ENCODE peak calls at places on chromosomes 5 and 9, in four cellular contexts. X, W, Q and U are unnamed samples.

GRCh38 chr5:108869066-108869465 is 121.4 kb downstream of the FER start:
- DNase-seq in X (no peak), W (no peak), Q (no peak), U (no peak)

GRCh38 chr5:57175586-57175985 is 1.7 kb downstream of the GPBP1 start:
- DNase-seq in X (no peak), W (no peak), Q (no peak), U (no peak)

GRCh38 chr5:179422840-179423523 is 77.7 kb upstream of the ADAMTS2 start:
- DNase-seq in X (no peak), W (no peak), Q (no peak), U (peak; percentile 56)

GRCh38 chr9:131961496-131961880 is 118.2 kb downstream of the MED27 start:
- DNase-seq in X (no peak), W (no peak), Q (no peak), U (no peak)

GRCh38 chr9:104322581-104322980 is 181.5 kb upstream of the OR13F1 start:
- DNase-seq in X (no peak), W (no peak), Q (no peak), U (no peak)

GRCh38 chr5:143148461-143149170 is 254.9 kb downstream of the NR3C1 start:
- DNase-seq in X (no peak), W (no peak), Q (no peak), U (peak; percentile 64)

GRCh38 chr5:72441094-72441723 is 66.0 kb downstream of the ZNF366 start:
- DNase-seq in X (no peak), W (no peak), Q (no peak), U (no peak)

GRCh38 chr9:113943112-113944009 is 67.3 kb downstream of the ZNF618 start:
- DNase-seq in X (no peak), W (peak; percentile 38), Q (peak; percentile 26), U (no peak)

GRCh38 chr5:51521583-51521982 is 138.3 kb downstream of the ISL1 start:
- DNase-seq in X (no peak), W (no peak), Q (no peak), U (no peak)

GRCh38 chr9:93675336-93676150 is 99.2 kb downstream of the PHF2 start:
- DNase-seq in X (peak; percentile 10), W (peak; percentile 52), Q (no peak), U (peak; percentile 59)

GRCh38 chr9:109906766-109907382 is 126.9 kb downstream of the PALM2AKAP2 start:
- DNase-seq in X (no peak), W (no peak), Q (no peak), U (no peak)

GRCh38 chr9:99873531-99873930 is 32.9 kb upstream of the STX17 start:
- DNase-seq in X (no peak), W (no peak), Q (no peak), U (no peak)

GRCh38 chr9:107486674-107487520 is 2.7 kb downstream of the KLF4 start:
- DNase-seq in X (peak; percentile 31), W (no peak), Q (peak; percentile 36), U (peak; percentile 79)

GRCh38 chr5:127549551-127549950 is 32.1 kb downstream of the PRRC1 start:
- DNase-seq in X (no peak), W (no peak), Q (no peak), U (no peak)

GRCh38 chr9:82206490-82206889 is 217.9 kb downstream of the SPATA31D1 start:
- DNase-seq in X (no peak), W (no peak), Q (peak; percentile 33), U (no peak)

GRCh38 chr9:80090317-80090716 is 518.6 kb downstream of the TLE4 start:
- DNase-seq in X (no peak), W (no peak), Q (no peak), U (no peak)

GRCh38 chr9:92138157-92138959 is 23.1 kb upstream of the SPTLC1 start:
- DNase-seq in X (peak; percentile 72), W (peak; percentile 66), Q (peak; percentile 66), U (no peak)

GRCh38 chr5:169072223-169072622 is 228.7 kb downstream of the SLIT3 start:
- DNase-seq in X (no peak), W (no peak), Q (no peak), U (no peak)

GRCh38 chr5:59536875-59537274 is 356.7 kb downstream of the PDE4D start:
- DNase-seq in X (no peak), W (no peak), Q (no peak), U (no peak)

GRCh38 chr5:158393457-158393856 is 534.5 kb upstream of the CLINT1 start:
- DNase-seq in X (no peak), W (no peak), Q (no peak), U (no peak)

GRCh38 chr5:142924135-142924883 is 154.1 kb downstream of the ARHGAP26 start:
- DNase-seq in X (no peak), W (no peak), Q (no peak), U (no peak)

GRCh38 chr9:81146684-81147337 is 542.5 kb downstream of the TLE1 start:
- DNase-seq in X (no peak), W (no peak), Q (no peak), U (no peak)

GRCh38 chr9:122087406-122088200 is 5.5 kb downstream of the TTLL11 start:
- DNase-seq in X (no peak), W (peak; percentile 30), Q (no peak), U (peak; percentile 85)

GRCh38 chr9:33435821-33436277 is 11.5 kb downstream of the AQP3 start:
- DNase-seq in X (no peak), W (no peak), Q (no peak), U (no peak)

GRCh38 chr5:172284275-172284971 is 859 bp upstream of the UBTD2 start:
- DNase-seq in X (no peak), W (no peak), Q (peak; percentile 65), U (no peak)

GRCh38 chr5:67842806-67843205 is 372.8 kb upstream of the PIK3R1 start:
- DNase-seq in X (no peak), W (no peak), Q (peak; percentile 60), U (no peak)

GRCh38 chr5:52783226-52783959 is 4.3 kb upstream of the ITGA1 start:
- DNase-seq in X (no peak), W (no peak), Q (no peak), U (peak; percentile 85)

DNA sequence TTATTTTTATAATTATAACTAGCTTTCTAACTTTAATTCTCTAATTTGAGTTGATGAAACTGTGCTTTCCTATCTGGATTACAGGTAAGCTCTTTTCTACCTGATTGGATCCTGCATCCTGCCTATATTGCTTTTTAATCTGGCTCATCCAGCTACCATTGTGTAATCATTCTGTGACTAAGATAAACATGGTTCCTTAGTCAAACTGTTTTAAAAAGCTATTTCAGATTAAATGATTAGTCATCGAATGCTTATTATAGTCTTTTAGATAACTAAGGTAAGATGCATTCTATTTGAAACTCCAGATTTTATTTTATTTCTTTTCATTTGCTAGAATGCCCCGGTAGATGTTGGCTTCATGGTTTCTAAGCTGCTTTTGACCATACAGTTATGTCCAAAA is 50.7 kb downstream of the ICE1 start:
- DNase-seq in X (no peak), W (no peak), Q (no peak), U (no peak)
- H3K27ac ChIP-seq in X (no peak overlapping the region), W (no peak overlapping the region), Q (no peak overlapping the region), U (no peak overlapping the region)

GRCh38 chr5:15575566-15576195 is 75.7 kb downstream of the FBXL7 start:
- DNase-seq in X (no peak), W (no peak), Q (no peak), U (no peak)

GRCh38 chr5:15571618-15572017 is 71.6 kb downstream of the FBXL7 start:
- DNase-seq in X (no peak), W (no peak), Q (no peak), U (no peak)

GRCh38 chr5:15573594-15573993 is 73.6 kb downstream of the FBXL7 start:
- DNase-seq in X (no peak), W (no peak), Q (no peak), U (no peak)

GRCh38 chr5:15574806-15575205 is 74.8 kb downstream of the FBXL7 start:
- DNase-seq in X (no peak), W (no peak), Q (no peak), U (no peak)

DNA sequence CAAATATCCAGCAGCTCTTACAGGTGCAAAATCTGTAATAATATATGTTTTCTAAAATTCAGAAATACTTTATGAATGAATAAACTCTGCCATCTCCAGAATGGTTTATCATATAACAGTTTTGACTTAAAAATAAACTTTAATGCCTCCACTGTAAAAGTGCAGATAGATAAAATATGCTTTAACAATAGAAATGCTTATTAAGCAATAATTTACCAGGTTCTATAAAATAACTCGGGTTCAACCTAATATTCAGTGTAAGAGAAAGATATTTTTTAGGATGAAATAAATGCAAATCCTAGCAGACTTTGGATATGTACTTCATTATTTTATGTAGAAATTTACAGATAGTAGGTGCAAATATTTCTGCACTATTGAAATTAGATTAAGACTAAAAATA is 74.1 kb downstream of the FBXL7 start:
- DNase-seq in X (no peak), W (no peak), Q (no peak), U (no peak)
- H3K4me1 ChIP-seq in X (no peaks in the 10 kb centered on the region), W (no peaks in the 10 kb centered on the region), Q (peaks cover 2% of the 10 kb centered on the region), U (peaks cover 20% of the 10 kb centered on the region)

GRCh38 chr9:83406901-83407300 is 131.3 kb downstream of the FRMD3 start:
- DNase-seq in X (no peak), W (no peak), Q (no peak), U (no peak)

GRCh38 chr9:83410701-83411100 is 127.5 kb downstream of the FRMD3 start:
- DNase-seq in X (no peak), W (no peak), Q (no peak), U (no peak)

GRCh38 chr9:83401328-83401895 is 136.8 kb downstream of the FRMD3 start:
- DNase-seq in X (no peak), W (no peak), Q (peak; percentile 74), U (no peak)

GRCh38 chr9:83403864-83404263 is 134.3 kb downstream of the FRMD3 start:
- DNase-seq in X (no peak), W (no peak), Q (peak; percentile 51), U (no peak)

DNA sequence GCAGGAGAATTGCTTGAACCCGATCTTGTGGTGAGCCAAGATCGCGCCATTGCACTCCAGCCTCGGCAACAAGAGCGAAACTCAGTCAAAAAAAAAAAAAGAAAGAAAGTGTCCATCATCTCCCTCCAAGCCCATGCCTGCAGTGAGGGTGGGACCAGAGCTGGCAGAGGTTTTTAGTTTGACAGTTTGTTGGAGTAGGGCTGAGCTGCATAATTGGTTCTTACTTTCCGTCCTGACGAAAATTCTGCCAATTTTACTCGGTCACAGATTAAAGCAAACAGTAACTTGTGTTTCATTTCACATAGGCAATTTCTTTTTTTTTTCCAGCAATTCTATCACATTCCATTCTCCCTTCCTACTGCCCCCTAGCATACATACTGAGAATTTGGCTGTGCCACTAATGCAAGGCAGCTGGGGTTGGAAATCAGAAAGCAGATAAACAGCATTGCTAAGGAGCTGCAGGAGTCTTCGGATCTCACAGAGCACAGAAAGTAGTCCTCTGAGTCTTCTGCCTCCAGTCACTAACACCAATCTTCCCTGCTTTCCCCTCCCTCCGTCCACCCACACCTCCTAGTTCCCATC is 132.4 kb downstream of the FRMD3 start:
- DNase-seq in X (no peak), W (no peak), Q (peak; percentile 33), U (no peak)
- H3K27me3 ChIP-seq in X (no peaks in the 10 kb centered on the region), W (no peaks in the 10 kb centered on the region), Q (no peaks in the 10 kb centered on the region), U (no peaks in the 10 kb centered on the region)

DNA sequence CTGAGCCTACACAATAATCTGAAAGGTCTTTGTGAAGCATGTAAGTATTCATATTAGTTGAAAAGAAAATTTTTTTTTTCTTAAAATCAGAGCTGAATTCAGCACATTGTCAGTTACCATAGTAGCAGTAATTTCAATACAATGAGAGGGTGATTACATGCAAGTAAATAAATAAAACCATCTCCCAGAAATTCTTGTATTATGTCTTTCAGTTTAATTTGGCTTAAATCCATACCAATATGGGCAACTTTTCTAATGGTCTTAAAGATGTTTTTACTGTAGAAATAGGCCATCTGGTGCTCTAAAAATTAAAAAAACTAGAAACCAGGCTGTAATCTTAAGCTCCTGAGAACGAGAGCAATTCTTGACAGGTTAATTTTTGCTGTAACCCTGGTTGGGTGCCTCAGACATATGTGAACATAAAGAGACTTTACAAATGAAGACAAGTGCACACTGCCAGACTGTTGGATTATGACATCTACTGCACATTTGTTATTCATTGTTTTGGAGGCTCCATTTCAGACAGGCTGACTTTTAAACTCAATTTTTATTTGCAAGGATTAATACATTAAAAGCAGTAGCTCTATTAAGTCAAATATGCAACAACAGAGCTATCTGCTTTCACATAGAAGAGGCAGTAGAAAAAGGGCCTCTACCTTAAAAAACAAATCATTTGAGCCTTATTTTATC is 246.8 kb upstream of the DAB2 start:
- DNase-seq in X (no peak), W (no peak), Q (no peak), U (no peak)
- H3K27ac ChIP-seq in X (no peak overlapping the region), W (no peak overlapping the region), Q (no peak overlapping the region), U (no peak overlapping the region)